ENCODE peak calls at places on chromosomes 2 and 18, in ten cellular contexts. S is GM12864; Z is GM12892; T is HFFc6; M is HS-27A; D is activated effector memory CD4-positive, alpha-beta T cell treated with anti-CD3 and anti-CD28 coated beads, Interleukin-2, amount 50 U/mL, for 16 hours; C is A549; E is fibroblast of lung; G is stimulated activated CD8-positive, alpha-beta memory T cell treated with anti-CD3 and anti-CD28 coated beads, Interleukin-7, amount 100 ng/mL, for 24 hours; B is activated CD4-positive, CD25-positive, alpha-beta regulatory T cell treated with anti-CD3 and anti-CD28 coated beads, Interleukin-2, amount 50 U/mL, for 72 hours. V is an unnamed sample.

GRCh38 chr2:46873632-46874068 is 42.0 kb downstream of the MCFD2 start:
- DNase-seq in B (no peak), E (peak), S (no peak), C (peak), D (no peak), G (peak), Z (no peak), M (peak), T (peak), V (peak)

GRCh38 chr2:170143045-170143717 is 34.8 kb upstream of the MYO3B start:
- DNase-seq in Z (no peak), E (peak), M (no peak), G (no peak), S (no peak), D (no peak), B (no peak), T (no peak), C (no peak), V (no peak)

GRCh38 chr18:29164020-29164706 is 987.2 kb upstream of the CDH2 start:
- DNase-seq in G (no peak), D (no peak), E (peak), T (peak), B (no peak), M (peak), Z (no peak), S (no peak), C (peak), V (no peak)

GRCh38 chr2:230871361-230872150 is 6.8 kb downstream of the ITM2C start:
- DNase-seq in Z (no peak), B (peak), D (peak), C (no peak), S (no peak), E (no peak), M (no peak), G (no peak), T (no peak), V (peak)

GRCh38 chr2:10120938-10121574 is 1.5 kb upstream of the RRM2 start:
- DNase-seq in Z (no peak), S (no peak), T (peak), C (no peak), M (no peak), E (peak), B (no peak), D (no peak), G (no peak), V (no peak)

GRCh38 chr2:223918671-223919134 is 26.4 kb downstream of the WDFY1 start:
- DNase-seq in E (no peak), Z (no peak), B (no peak), M (no peak), D (no peak), T (no peak), C (no peak), G (no peak), S (no peak), V (no peak)

GRCh38 chr2:165953306-165953654 is 296 bp downstream of the TTC21B start:
- DNase-seq in M (peak), S (peak), G (no peak), C (no peak), E (no peak), T (peak), Z (no peak), D (no peak), B (no peak), V (no peak)

GRCh38 chr2:171956135-171956830 is 34.0 kb downstream of the HAT1 start:
- DNase-seq in T (no peak), M (no peak), Z (no peak), B (no peak), C (no peak), S (no peak), E (no peak), D (no peak), G (no peak), V (no peak)

GRCh38 chr2:240295256-240296103 is 140.0 kb upstream of the GPC1 start:
- DNase-seq in Z (no peak), B (no peak), D (peak), S (no peak), M (no peak), C (no peak), G (no peak), E (no peak), T (no peak), V (peak)

GRCh38 chr2:238080518-238080917 is 19.6 kb upstream of the ESPNL start:
- DNase-seq in S (no peak), T (no peak), G (no peak), D (no peak), E (no peak), C (no peak), Z (no peak), M (no peak), B (no peak), V (no peak)

V was measured in omental fat pad.